ENCODE peak calls at places on chromosome 4, in ten cellular contexts. L is prostate gland, Z is A549, H is ovary, I is HepG2, A is tibial artery, K is PC-9, P is mesendoderm, U is Peyer's patch, Q is heart right ventricle. J is an unnamed sample.

GRCh38 chr4:3644849-3645627 is 112.8 kb upstream of the LRPAP1 start:
- DNase-seq in L (no peak), Z (peak; percentile 15), H (no peak), I (no peak), A (peak; percentile 41), K (no peak), P (no peak), U (peak; percentile 52), Q (no peak), J (no peak)

GRCh38 chr4:23135792-23136645 is 443.3 kb downstream of the GBA3 start:
- DNase-seq in L (no peak), Z (peak; percentile 2), H (no peak), I (peak; percentile 35), A (no peak), K (no peak), P (peak; percentile 81), U (no peak), Q (peak; percentile 6), J (no peak)

GRCh38 chr4:119244832-119245231 is 32.3 kb downstream of the USP53 start:
- DNase-seq in L (no peak), Z (no peak), H (no peak), I (no peak), A (no peak), K (no peak), P (no peak), U (no peak), Q (no peak), J (no peak)

GRCh38 chr4:159227984-159228383 is 125.1 kb downstream of the RAPGEF2 start:
- DNase-seq in L (peak; percentile 47), Z (no peak), H (peak; percentile 58), I (peak; percentile 3), A (peak; percentile 65), K (peak; percentile 76), P (peak; percentile 94), U (peak; percentile 80), Q (peak; percentile 84), J (no peak)

GRCh38 chr4:168759959-168760527 is 250.0 kb downstream of the CBR4 start:
- DNase-seq in L (no peak), Z (no peak), H (no peak), I (no peak), A (peak; percentile 56), K (no peak), P (no peak), U (no peak), Q (no peak), J (no peak)

GRCh38 chr4:182770259-182770968 is 146.8 kb downstream of the DCTD start:
- DNase-seq in L (no peak), Z (no peak), H (no peak), I (no peak), A (no peak), K (no peak), P (no peak), U (no peak), Q (no peak), J (no peak)

GRCh38 chr4:92299152-92299551 is 4.6 kb upstream of the GRID2 start:
- DNase-seq in L (no peak), Z (no peak), H (no peak), I (no peak), A (no peak), K (no peak), P (no peak), U (no peak), Q (no peak), J (no peak)

GRCh38 chr4:72842323-72842722 is 227.2 kb downstream of the COX18 start:
- DNase-seq in L (no peak), Z (no peak), H (no peak), I (no peak), A (no peak), K (no peak), P (no peak), U (no peak), Q (no peak), J (no peak)

GRCh38 chr4:153432971-153433752 is 33.0 kb upstream of the TMEM131L start:
- DNase-seq in L (peak; percentile 69), Z (peak; percentile 5), H (peak; percentile 23), I (peak; percentile 79), A (peak; percentile 55), K (peak; percentile 72), P (peak; percentile 91), U (peak; percentile 87), Q (peak; percentile 55), J (peak; percentile 52)

GRCh38 chr4:109290918-109291317 is 11.5 kb downstream of the COL25A1 start:
- DNase-seq in L (no peak), Z (no peak), H (no peak), I (no peak), A (no peak), K (no peak), P (no peak), U (no peak), Q (no peak), J (no peak)

GRCh38 chr4:138291431-138291830 is 49.3 kb upstream of the SLC7A11 start:
- DNase-seq in L (no peak), Z (no peak), H (no peak), I (no peak), A (no peak), K (no peak), P (no peak), U (no peak), Q (no peak), J (no peak)

GRCh38 chr4:60042941-60043340 is 1157.2 kb upstream of the ADGRL3 start:
- DNase-seq in L (no peak), Z (no peak), H (no peak), I (no peak), A (no peak), K (no peak), P (peak; percentile 7), U (no peak), Q (no peak), J (no peak)

GRCh38 chr4:54570822-54571221 is 86.9 kb upstream of the KIT start:
- DNase-seq in L (no peak), Z (no peak), H (no peak), I (no peak), A (no peak), K (no peak), P (no peak), U (no peak), Q (no peak), J (no peak)

GRCh38 chr4:113162089-113162488 is 112.6 kb downstream of the ANK2 start:
- DNase-seq in L (no peak), Z (no peak), H (no peak), I (no peak), A (no peak), K (no peak), P (no peak), U (no peak), Q (no peak), J (no peak)

GRCh38 chr4:32748498-32748897 is 2028.3 kb downstream of the PCDH7 start:
- DNase-seq in L (no peak), Z (no peak), H (no peak), I (peak; percentile 79), A (no peak), K (no peak), P (peak; percentile 1), U (no peak), Q (no peak), J (no peak)

GRCh38 chr4:176927664-176928063 is 134.9 kb upstream of the VEGFC start:
- DNase-seq in L (no peak), Z (no peak), H (no peak), I (no peak), A (no peak), K (no peak), P (no peak), U (no peak), Q (no peak), J (no peak)

GRCh38 chr4:176925962-176926361 is 133.2 kb upstream of the VEGFC start:
- DNase-seq in L (no peak), Z (no peak), H (no peak), I (no peak), A (no peak), K (no peak), P (no peak), U (no peak), Q (no peak), J (no peak)

GRCh38 chr4:176921256-176921655 is 128.5 kb upstream of the VEGFC start:
- DNase-seq in L (no peak), Z (no peak), H (no peak), I (no peak), A (no peak), K (no peak), P (no peak), U (no peak), Q (no peak), J (no peak)

GRCh38 chr4:176927117-176927516 is 134.4 kb upstream of the VEGFC start:
- DNase-seq in L (no peak), Z (no peak), H (no peak), I (no peak), A (no peak), K (no peak), P (no peak), U (no peak), Q (no peak), J (no peak)

GRCh38 chr4:176924238-176924637 is 131.5 kb upstream of the VEGFC start:
- DNase-seq in L (no peak), Z (no peak), H (no peak), I (no peak), A (no peak), K (no peak), P (no peak), U (no peak), Q (no peak), J (no peak)
- H3K4me1 ChIP-seq in L (no peaks in the 10 kb centered on the region), Z (peaks cover 11% of the 10 kb centered on the region), H (no peaks in the 10 kb centered on the region), I (no peaks in the 10 kb centered on the region), A (no peaks in the 10 kb centered on the region), K (no peaks in the 10 kb centered on the region), P (no peaks in the 10 kb centered on the region), U (no peaks in the 10 kb centered on the region), Q (no peaks in the 10 kb centered on the region), J (no peaks in the 10 kb centered on the region)

GRCh38 chr4:48493485-48494100 is 3.5 kb downstream of the ZAR1 start:
- DNase-seq in L (no peak), Z (no peak), H (no peak), I (no peak), A (no peak), K (no peak), P (no peak), U (no peak), Q (no peak), J (no peak)
- H3K27ac ChIP-seq in L (no peak overlapping the region), Z (no peak overlapping the region), H (no peak overlapping the region), I (no peak overlapping the region), A (no peak overlapping the region), K (no peak overlapping the region), P (no peak overlapping the region), U (no peak overlapping the region), Q (no peak overlapping the region), J (no peak overlapping the region)

GRCh38 chr4:88012652-88013051 is 5.2 kb downstream of the PKD2 start:
- DNase-seq in L (no peak), Z (no peak), H (no peak), I (no peak), A (no peak), K (no peak), P (no peak), U (no peak), Q (no peak), J (no peak)
- H3K4me1 ChIP-seq in L (no peaks in the 10 kb centered on the region), Z (peaks cover 66% of the 10 kb centered on the region), H (peaks cover 16% of the 10 kb centered on the region), I (peaks cover 54% of the 10 kb centered on the region), A (peaks cover 67% of the 10 kb centered on the region), K (peaks cover 15% of the 10 kb centered on the region), P (peaks cover 5% of the 10 kb centered on the region), U (no peaks in the 10 kb centered on the region), Q (peaks cover 79% of the 10 kb centered on the region), J (peaks cover 19% of the 10 kb centered on the region)

DNA sequence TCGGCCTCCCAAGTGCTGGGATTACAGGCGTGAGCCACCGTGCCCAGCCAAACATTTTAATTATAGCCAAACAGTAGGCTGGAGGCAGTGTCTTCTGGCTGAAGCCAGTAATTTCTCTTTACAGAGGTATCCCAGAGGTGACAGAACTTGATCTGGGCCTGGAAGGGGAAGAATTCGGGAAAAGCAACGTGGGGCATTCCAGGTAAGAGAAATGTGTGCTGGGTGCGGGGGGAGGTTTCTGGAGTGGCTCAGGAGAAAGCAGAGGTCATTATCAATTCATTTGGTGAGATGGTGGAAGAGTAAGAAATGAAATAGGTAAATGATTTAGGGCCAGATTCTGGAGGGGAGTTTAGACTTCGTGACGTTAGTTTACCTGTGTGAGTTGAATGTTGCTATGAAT is 2.4 kb downstream of the PRIMPOL start:
- DNase-seq in L (no peak), Z (no peak), H (no peak), I (no peak), A (no peak), K (no peak), P (peak; percentile 27), U (no peak), Q (no peak), J (no peak)
- H3K27ac ChIP-seq in L (no peak overlapping the region), Z (no peak overlapping the region), H (no peak overlapping the region), I (no peak overlapping the region), A (no peak overlapping the region), K (no peak overlapping the region), P (no peak overlapping the region), U (no peak overlapping the region), Q (no peak overlapping the region), J (no peak overlapping the region)

J was measured in CD4-positive, CD25-positive, alpha-beta regulatory T cell.